ENCODE peak calls at places on chromosomes 4 and X, in five cellular contexts. One of them, this sample, is unnamed.

GRCh38 chr4:184397516-184398163 is 76.7 kb downstream of the IRF2 start:
- DNase-seq in transverse colon: no peak
- DNase-seq in SK-N-SH: no peak
- DNase-seq in suprapubic skin: no peak
- DNase-seq in esophagus muscularis mucosa: no peak
- DNase-seq in this sample: no peak

GRCh38 chr4:112848931-112849330 is 200.5 kb upstream of the ANK2 start:
- DNase-seq in transverse colon: no peak
- DNase-seq in SK-N-SH: no peak
- DNase-seq in suprapubic skin: no peak
- DNase-seq in esophagus muscularis mucosa: no peak
- DNase-seq in this sample: no peak

GRCh38 chrX:51395807-51396728 is 63.4 kb downstream of the NUDT10 start:
- DNase-seq in SK-N-SH: peak; percentile 73
- DNase-seq in esophagus muscularis mucosa: no peak
- DNase-seq in transverse colon: no peak
- DNase-seq in suprapubic skin: no peak
- DNase-seq in this sample: no peak

GRCh38 chr4:98507299-98507698 is 151.1 kb downstream of the TSPAN5 start:
- DNase-seq in transverse colon: no peak
- DNase-seq in SK-N-SH: no peak
- DNase-seq in suprapubic skin: no peak
- DNase-seq in esophagus muscularis mucosa: no peak
- DNase-seq in this sample: no peak

GRCh38 chr4:168641811-168642140 is 144.9 kb downstream of the PALLD start:
- DNase-seq in suprapubic skin: no peak
- DNase-seq in SK-N-SH: no peak
- DNase-seq in transverse colon: no peak
- DNase-seq in esophagus muscularis mucosa: no peak
- DNase-seq in this sample: no peak

GRCh38 chr4:53598901-53599300 is 7.6 kb upstream of the LNX1 start:
- DNase-seq in SK-N-SH: no peak
- DNase-seq in transverse colon: no peak
- DNase-seq in esophagus muscularis mucosa: peak; percentile 68
- DNase-seq in suprapubic skin: no peak
- DNase-seq in this sample: no peak

GRCh38 chrX:281166-281999 is at the start of gene PLCXD1:
- DNase-seq in SK-N-SH: peak; percentile 84
- DNase-seq in transverse colon: no peak
- DNase-seq in esophagus muscularis mucosa: no peak
- DNase-seq in suprapubic skin: peak; percentile 78
- DNase-seq in this sample: peak; percentile 39

GRCh38 chr4:128123036-128123435 is 61.9 kb downstream of the LARP1B start:
- DNase-seq in esophagus muscularis mucosa: no peak
- DNase-seq in transverse colon: no peak
- DNase-seq in suprapubic skin: no peak
- DNase-seq in SK-N-SH: no peak
- DNase-seq in this sample: peak; percentile 71

GRCh38 chr4:62194342-62194741 is 994.2 kb downstream of the ADGRL3 start:
- DNase-seq in SK-N-SH: no peak
- DNase-seq in transverse colon: no peak
- DNase-seq in suprapubic skin: no peak
- DNase-seq in esophagus muscularis mucosa: no peak
- DNase-seq in this sample: no peak

GRCh38 chr4:80335554-80336358 is at the start of gene CFAP299:
- DNase-seq in suprapubic skin: peak; percentile 87
- DNase-seq in transverse colon: peak; percentile 87
- DNase-seq in SK-N-SH: peak; percentile 89
- DNase-seq in esophagus muscularis mucosa: no peak
- DNase-seq in this sample: peak; percentile 6

GRCh38 chr4:6935961-6936360 is 26.3 kb downstream of the TBC1D14 start:
- DNase-seq in transverse colon: no peak
- DNase-seq in esophagus muscularis mucosa: no peak
- DNase-seq in suprapubic skin: no peak
- DNase-seq in SK-N-SH: no peak
- DNase-seq in this sample: no peak

GRCh38 chr4:17578482-17578891 is 1.5 kb downstream of the LAP3 start:
- DNase-seq in suprapubic skin: no peak
- DNase-seq in SK-N-SH: no peak
- DNase-seq in transverse colon: no peak
- DNase-seq in esophagus muscularis mucosa: no peak
- DNase-seq in this sample: no peak

GRCh38 chrX:39244146-39244545 is 442.9 kb downstream of the MID1IP1 start:
- DNase-seq in SK-N-SH: no peak
- DNase-seq in esophagus muscularis mucosa: no peak
- DNase-seq in suprapubic skin: no peak
- DNase-seq in transverse colon: no peak
- DNase-seq in this sample: no peak

GRCh38 chr4:186765673-186766546 is 42.3 kb upstream of the FAT1 start:
- DNase-seq in transverse colon: peak; percentile 76
- DNase-seq in esophagus muscularis mucosa: no peak
- DNase-seq in suprapubic skin: no peak
- DNase-seq in SK-N-SH: no peak
- DNase-seq in this sample: no peak

GRCh38 chr4:84691170-84691691 is 108.3 kb downstream of the CDS1 start:
- DNase-seq in suprapubic skin: no peak
- DNase-seq in transverse colon: no peak
- DNase-seq in SK-N-SH: no peak
- DNase-seq in esophagus muscularis mucosa: no peak
- DNase-seq in this sample: no peak

GRCh38 chrX:80812176-80812575 is 2.5 kb upstream of the BRWD3 start:
- DNase-seq in SK-N-SH: peak; percentile 8
- DNase-seq in suprapubic skin: no peak
- DNase-seq in esophagus muscularis mucosa: no peak
- DNase-seq in transverse colon: peak; percentile 19
- DNase-seq in this sample: no peak

GRCh38 chr4:158121203-158121586 is 51.6 kb downstream of the GASK1B start:
- DNase-seq in esophagus muscularis mucosa: no peak
- DNase-seq in transverse colon: no peak
- DNase-seq in suprapubic skin: no peak
- DNase-seq in SK-N-SH: no peak
- DNase-seq in this sample: no peak

GRCh38 chr4:54185871-54186270 is 43.2 kb upstream of the PDGFRA start:
- DNase-seq in SK-N-SH: peak; percentile 33
- DNase-seq in esophagus muscularis mucosa: no peak
- DNase-seq in transverse colon: no peak
- DNase-seq in suprapubic skin: no peak
- DNase-seq in this sample: no peak

GRCh38 chrX:64885850-64886249 is 90.4 kb downstream of the ZC4H2 start:
- DNase-seq in esophagus muscularis mucosa: no peak
- DNase-seq in SK-N-SH: peak; percentile 21
- DNase-seq in transverse colon: peak; percentile 11
- DNase-seq in suprapubic skin: no peak
- DNase-seq in this sample: no peak

GRCh38 chr4:182560358-182560757 is 317.2 kb downstream of the TENM3 start:
- DNase-seq in esophagus muscularis mucosa: no peak
- DNase-seq in SK-N-SH: no peak
- DNase-seq in transverse colon: no peak
- DNase-seq in suprapubic skin: no peak
- DNase-seq in this sample: peak; percentile 2

GRCh38 chr4:61374612-61374920 is 174.4 kb downstream of the ADGRL3 start:
- DNase-seq in transverse colon: no peak
- DNase-seq in SK-N-SH: no peak
- DNase-seq in esophagus muscularis mucosa: no peak
- DNase-seq in suprapubic skin: no peak
- DNase-seq in this sample: no peak

GRCh38 chr4:156677136-156677535 is 294.5 kb downstream of the PDGFC start:
- DNase-seq in transverse colon: peak; percentile 14
- DNase-seq in esophagus muscularis mucosa: no peak
- DNase-seq in suprapubic skin: no peak
- DNase-seq in SK-N-SH: peak; percentile 22
- DNase-seq in this sample: no peak

GRCh38 chr4:150451883-150452282 is 130.1 kb upstream of the MAB21L2 start:
- DNase-seq in SK-N-SH: no peak
- DNase-seq in transverse colon: no peak
- DNase-seq in esophagus muscularis mucosa: no peak
- DNase-seq in suprapubic skin: no peak
- DNase-seq in this sample: no peak

GRCh38 chrX:71178908-71179307 is 34.3 kb downstream of the NLGN3 start:
- DNase-seq in SK-N-SH: peak; percentile 65
- DNase-seq in transverse colon: peak; percentile 56
- DNase-seq in suprapubic skin: no peak
- DNase-seq in esophagus muscularis mucosa: peak; percentile 91
- DNase-seq in this sample: peak; percentile 40

GRCh38 chrX:40008841-40009461 is 88.8 kb downstream of the BCOR start:
- DNase-seq in SK-N-SH: peak; percentile 82
- DNase-seq in transverse colon: peak; percentile 29
- DNase-seq in suprapubic skin: peak; percentile 73
- DNase-seq in esophagus muscularis mucosa: no peak
- DNase-seq in this sample: no peak

GRCh38 chrX:22603060-22603459 is 330.3 kb downstream of the CBLL2 start:
- DNase-seq in transverse colon: no peak
- DNase-seq in esophagus muscularis mucosa: no peak
- DNase-seq in SK-N-SH: no peak
- DNase-seq in suprapubic skin: no peak
- DNase-seq in this sample: no peak

GRCh38 chrX:134694333-134694925 is 36.2 kb upstream of the PLAC1 start:
- DNase-seq in suprapubic skin: no peak
- DNase-seq in SK-N-SH: no peak
- DNase-seq in esophagus muscularis mucosa: no peak
- DNase-seq in transverse colon: no peak
- DNase-seq in this sample: no peak

GRCh38 chr4:141027421-141027820 is 105.8 kb downstream of the RNF150 start:
- DNase-seq in SK-N-SH: no peak
- DNase-seq in transverse colon: no peak
- DNase-seq in suprapubic skin: no peak
- DNase-seq in esophagus muscularis mucosa: no peak
- DNase-seq in this sample: no peak

GRCh38 chr4:72970756-72971155 is 98.8 kb downstream of the COX18 start:
- DNase-seq in transverse colon: no peak
- DNase-seq in suprapubic skin: no peak
- DNase-seq in esophagus muscularis mucosa: no peak
- DNase-seq in SK-N-SH: no peak
- DNase-seq in this sample: no peak

GRCh38 chr4:75584067-75584466 is 28.2 kb downstream of the ODAPH start:
- DNase-seq in suprapubic skin: no peak
- DNase-seq in SK-N-SH: no peak
- DNase-seq in transverse colon: no peak
- DNase-seq in esophagus muscularis mucosa: no peak
- DNase-seq in this sample: no peak

GRCh38 chrX:104310084-104310483 is 55.4 kb upstream of the ESX1 start:
- DNase-seq in transverse colon: no peak
- DNase-seq in esophagus muscularis mucosa: no peak
- DNase-seq in suprapubic skin: no peak
- DNase-seq in SK-N-SH: peak; percentile 7
- DNase-seq in this sample: no peak
- H3K4me3 ChIP-seq in transverse colon: no peak overlapping the region
- H3K4me3 ChIP-seq in esophagus muscularis mucosa: peak overlapping the region; percentile 30
- H3K4me3 ChIP-seq in suprapubic skin: no peak overlapping the region
- H3K4me3 ChIP-seq in SK-N-SH: peak overlapping the region; percentile 15
- H3K4me3 ChIP-seq in this sample: no peak overlapping the region

GRCh38 chrX:37776987-37777325 is 2.9 kb upstream of the CYBB start:
- DNase-seq in transverse colon: no peak
- DNase-seq in SK-N-SH: no peak
- DNase-seq in suprapubic skin: no peak
- DNase-seq in esophagus muscularis mucosa: no peak
- DNase-seq in this sample: no peak

GRCh38 chrX:37779857-37780256 is at the start of gene CYBB:
- DNase-seq in suprapubic skin: no peak
- DNase-seq in SK-N-SH: no peak
- DNase-seq in esophagus muscularis mucosa: no peak
- DNase-seq in transverse colon: no peak
- DNase-seq in this sample: no peak

GRCh38 chrX:37781808-37782207 is 1.9 kb downstream of the CYBB start:
- DNase-seq in suprapubic skin: no peak
- DNase-seq in SK-N-SH: no peak
- DNase-seq in esophagus muscularis mucosa: no peak
- DNase-seq in transverse colon: no peak
- DNase-seq in this sample: no peak

GRCh38 chrX:37776283-37776986 is 3.4 kb upstream of the CYBB start:
- DNase-seq in suprapubic skin: no peak
- DNase-seq in esophagus muscularis mucosa: no peak
- DNase-seq in SK-N-SH: no peak
- DNase-seq in transverse colon: no peak
- DNase-seq in this sample: no peak
- H3K27ac ChIP-seq in suprapubic skin: no peak overlapping the region
- H3K27ac ChIP-seq in esophagus muscularis mucosa: no peak overlapping the region
- H3K27ac ChIP-seq in SK-N-SH: no peak overlapping the region
- H3K27ac ChIP-seq in transverse colon: no peak overlapping the region
- H3K27ac ChIP-seq in this sample: no peak overlapping the region

DNA sequence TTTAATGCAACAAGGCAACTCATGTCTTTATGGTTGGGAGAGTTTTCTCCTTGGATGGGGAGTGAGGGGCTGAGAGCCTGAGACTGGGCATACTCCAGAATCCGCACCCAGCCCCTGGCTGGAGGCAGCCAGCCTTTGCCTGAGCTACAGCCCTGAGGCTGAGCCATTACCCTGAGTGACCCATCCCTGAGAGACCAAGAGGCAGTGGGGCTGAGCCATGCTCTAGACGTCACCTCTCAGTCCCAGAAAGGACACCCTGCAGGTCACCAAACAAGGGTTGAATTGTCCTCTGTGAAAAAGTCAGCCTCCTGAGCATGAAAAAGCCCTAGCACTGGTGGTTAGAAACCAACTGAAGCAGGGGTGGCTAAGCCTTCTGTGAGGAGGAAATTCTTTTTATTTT is 151.2 kb upstream of the GATB start:
- DNase-seq in transverse colon: no peak
- DNase-seq in esophagus muscularis mucosa: peak; percentile 45
- DNase-seq in suprapubic skin: no peak
- DNase-seq in SK-N-SH: no peak
- DNase-seq in this sample: no peak
- TF ChIP-seq POLR2AphosphoS5 in transverse colon: no peak
- TF ChIP-seq POLR2AphosphoS5 in esophagus muscularis mucosa: no peak
- TF ChIP-seq POLR2AphosphoS5 in suprapubic skin: no peak
- TF ChIP-seq POLR2AphosphoS5 in SK-N-SH: no peak
- TF ChIP-seq POLR2AphosphoS5 in this sample: no peak

GRCh38 chrX:17017134-17017533 is 70.7 kb downstream of the REPS2 start:
- DNase-seq in SK-N-SH: no peak
- DNase-seq in transverse colon: no peak
- DNase-seq in suprapubic skin: no peak
- DNase-seq in esophagus muscularis mucosa: no peak
- DNase-seq in this sample: no peak
- H3K4me3 ChIP-seq in SK-N-SH: no peak overlapping the region
- H3K4me3 ChIP-seq in transverse colon: no peak overlapping the region
- H3K4me3 ChIP-seq in suprapubic skin: no peak overlapping the region
- H3K4me3 ChIP-seq in esophagus muscularis mucosa: no peak overlapping the region
- H3K4me3 ChIP-seq in this sample: no peak overlapping the region

DNA sequence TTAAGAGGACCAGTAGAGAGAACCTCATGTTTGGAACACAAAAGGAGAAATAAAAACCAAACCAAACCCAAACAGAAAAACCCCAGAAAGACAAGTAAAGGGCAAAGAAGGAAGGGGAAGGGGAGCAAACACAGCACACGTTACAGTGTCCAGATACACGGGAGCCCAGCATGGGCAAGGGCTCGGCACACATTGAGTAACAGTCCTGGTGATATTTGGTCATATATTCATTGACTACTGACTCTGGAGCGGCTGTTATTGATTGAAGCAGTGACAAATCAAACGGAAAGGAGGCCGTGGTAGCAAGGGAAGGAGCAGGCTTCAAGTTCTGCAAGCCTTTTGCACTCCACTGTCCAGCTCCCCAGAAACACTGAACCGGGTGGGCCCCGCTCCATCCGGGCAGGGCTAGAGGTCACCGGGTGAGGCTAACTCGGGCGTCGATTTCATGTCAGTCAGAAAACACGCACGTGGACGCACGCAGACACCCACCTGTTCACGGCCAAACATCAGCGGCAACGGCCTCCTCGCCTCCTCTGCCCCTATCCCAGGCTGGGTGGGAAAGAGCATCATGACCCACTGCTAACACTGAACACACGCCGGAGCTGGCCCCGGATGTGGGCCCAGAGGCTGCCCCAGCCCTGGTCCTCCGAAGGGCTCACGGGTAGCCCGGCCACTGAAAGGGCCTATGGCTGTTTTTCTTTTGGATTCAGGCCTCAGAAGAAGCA is 3.7 kb upstream of the IRAK1 start:
- DNase-seq in SK-N-SH: no peak
- DNase-seq in transverse colon: no peak
- DNase-seq in esophagus muscularis mucosa: no peak
- DNase-seq in suprapubic skin: no peak
- DNase-seq in this sample: no peak
- H3K27ac ChIP-seq in SK-N-SH: no peak overlapping the region
- H3K27ac ChIP-seq in transverse colon: no peak overlapping the region
- H3K27ac ChIP-seq in esophagus muscularis mucosa: no peak overlapping the region
- H3K27ac ChIP-seq in suprapubic skin: no peak overlapping the region
- H3K27ac ChIP-seq in this sample: peak overlapping the region; percentile 60

This sample was measured in SK-N-MC.